ENCODE peak calls at places on chromosomes 4 and X, in six cellular contexts. X, P, R, E, J and K are unnamed samples.
A peak's percentile ranks its signal among the peaks of the same experiment; 100 is the strongest.

GRCh38 chr4:122045533-122045932 is 93.7 kb upstream of the TRPC3 start:
- DNase-seq in X (no peak), P (no peak), R (no peak), E (peak; percentile 3), J (peak; percentile 88), K (no peak)

GRCh38 chr4:53100801-53101581 is 238.9 kb downstream of the RASL11B start:
- DNase-seq in X (no peak), P (no peak), R (no peak), E (no peak), J (peak; percentile 40), K (no peak)

GRCh38 chr4:159540501-159540900 is 437.6 kb downstream of the RAPGEF2 start:
- DNase-seq in X (no peak), P (no peak), R (no peak), E (no peak), J (no peak), K (no peak)

GRCh38 chr4:163111588-163111987 is 55.1 kb downstream of the NAF1 start:
- DNase-seq in X (no peak), P (no peak), R (no peak), E (peak; percentile 2), J (no peak), K (no peak)

GRCh38 chrX:24024819-24025740 is 1.9 kb downstream of the KLHL15 start:
- DNase-seq in X (peak; percentile 71), P (peak; percentile 91), R (peak; percentile 88), E (peak; percentile 91), J (peak; percentile 76), K (peak; percentile 81)

GRCh38 chrX:139932077-139932900 is 564 bp downstream of the ATP11C start:
- DNase-seq in X (peak; percentile 34), P (peak; percentile 35), R (peak; percentile 44), E (peak; percentile 79), J (peak; percentile 35), K (peak; percentile 15)

GRCh38 chrX:108439961-108440696 is 491 bp downstream of the COL4A5 start:
- DNase-seq in X (no peak), P (peak; percentile 20), R (peak; percentile 12), E (no peak), J (no peak), K (no peak)

GRCh38 chr4:41573458-41574129 is 35.6 kb downstream of the LIMCH1 start:
- DNase-seq in X (no peak), P (no peak), R (no peak), E (no peak), J (no peak), K (no peak)

GRCh38 chrX:40542208-40542607 is 38.6 kb upstream of the ATP6AP2 start:
- DNase-seq in X (no peak), P (no peak), R (no peak), E (no peak), J (no peak), K (no peak)

GRCh38 chrX:50813843-50814661 is at the start of gene SHROOM4:
- DNase-seq in X (no peak), P (peak; percentile 20), R (peak; percentile 55), E (peak; percentile 30), J (peak; percentile 41), K (peak; percentile 6)

GRCh38 chrX:7828594-7828993 is 14.4 kb upstream of the VCX start:
- DNase-seq in X (no peak), P (no peak), R (no peak), E (no peak), J (no peak), K (no peak)

GRCh38 chr4:75718529-75718928 is 5.8 kb upstream of the USO1 start:
- DNase-seq in X (no peak), P (no peak), R (no peak), E (no peak), J (peak; percentile 55), K (no peak)

GRCh38 chr4:569958-570667 is 6.0 kb downstream of the TMEM271 start:
- DNase-seq in X (no peak), P (no peak), R (no peak), E (no peak), J (no peak), K (no peak)

GRCh38 chrX:16577483-16578029 is 72.4 kb upstream of the S100G start:
- DNase-seq in X (no peak), P (no peak), R (no peak), E (no peak), J (no peak), K (no peak)

GRCh38 chrX:109952050-109952449 is 50.9 kb upstream of the TMEM164 start:
- DNase-seq in X (no peak), P (no peak), R (no peak), E (no peak), J (peak; percentile 34), K (no peak)

GRCh38 chr4:53702334-53703266 is 111.3 kb upstream of the LNX1 start:
- DNase-seq in X (no peak), P (peak; percentile 80), R (peak; percentile 87), E (peak; percentile 84), J (peak; percentile 52), K (peak; percentile 75)

GRCh38 chrX:11531226-11531625 is 134.5 kb downstream of the ARHGAP6 start:
- DNase-seq in X (no peak), P (no peak), R (no peak), E (no peak), J (no peak), K (no peak)

GRCh38 chr4:111228396-111228795 is 605.5 kb upstream of the PITX2 start:
- DNase-seq in X (no peak), P (no peak), R (no peak), E (no peak), J (no peak), K (no peak)

GRCh38 chr4:39910064-39910463 is 67.6 kb downstream of the PDS5A start:
- DNase-seq in X (no peak), P (no peak), R (no peak), E (no peak), J (no peak), K (no peak)

GRCh38 chr4:88003261-88003660 is 4.2 kb upstream of the PKD2 start:
- DNase-seq in X (no peak), P (no peak), R (no peak), E (no peak), J (peak; percentile 9), K (no peak)

GRCh38 chr4:151676301-151676700 is 84.5 kb downstream of the GATB start:
- DNase-seq in X (no peak), P (no peak), R (no peak), E (no peak), J (peak; percentile 88), K (no peak)

GRCh38 chrX:40544343-40545250 is 36.2 kb upstream of the ATP6AP2 start:
- DNase-seq in X (no peak), P (no peak), R (no peak), E (peak; percentile 50), J (peak; percentile 19), K (no peak)

GRCh38 chrX:34716322-34716721 is 59.2 kb upstream of the TMEM47 start:
- DNase-seq in X (no peak), P (no peak), R (no peak), E (no peak), J (no peak), K (no peak)

GRCh38 chr4:55125763-55126541 is 557 bp upstream of the KDR start:
- DNase-seq in X (no peak), P (peak; percentile 27), R (peak; percentile 13), E (peak; percentile 46), J (peak; percentile 19), K (no peak)

GRCh38 chr4:165678236-165678960 is 194.6 kb upstream of the TLL1 start:
- DNase-seq in X (no peak), P (no peak), R (no peak), E (no peak), J (no peak), K (no peak)

GRCh38 chr4:152778656-152779512 is 646 bp downstream of the TIGD4 start:
- DNase-seq in X (no peak), P (no peak), R (peak; percentile 19), E (peak; percentile 43), J (peak; percentile 30), K (no peak)

GRCh38 chr4:86131456-86131855 is 228.4 kb downstream of the MAPK10 start:
- DNase-seq in X (no peak), P (no peak), R (no peak), E (no peak), J (no peak), K (no peak)
- H3K4me1 ChIP-seq in X (no peaks in the 10 kb centered on the region), P (no peaks in the 10 kb centered on the region), R (no peaks in the 10 kb centered on the region), E (no peaks in the 10 kb centered on the region), J (no peaks in the 10 kb centered on the region), K (no peaks in the 10 kb centered on the region)

DNA sequence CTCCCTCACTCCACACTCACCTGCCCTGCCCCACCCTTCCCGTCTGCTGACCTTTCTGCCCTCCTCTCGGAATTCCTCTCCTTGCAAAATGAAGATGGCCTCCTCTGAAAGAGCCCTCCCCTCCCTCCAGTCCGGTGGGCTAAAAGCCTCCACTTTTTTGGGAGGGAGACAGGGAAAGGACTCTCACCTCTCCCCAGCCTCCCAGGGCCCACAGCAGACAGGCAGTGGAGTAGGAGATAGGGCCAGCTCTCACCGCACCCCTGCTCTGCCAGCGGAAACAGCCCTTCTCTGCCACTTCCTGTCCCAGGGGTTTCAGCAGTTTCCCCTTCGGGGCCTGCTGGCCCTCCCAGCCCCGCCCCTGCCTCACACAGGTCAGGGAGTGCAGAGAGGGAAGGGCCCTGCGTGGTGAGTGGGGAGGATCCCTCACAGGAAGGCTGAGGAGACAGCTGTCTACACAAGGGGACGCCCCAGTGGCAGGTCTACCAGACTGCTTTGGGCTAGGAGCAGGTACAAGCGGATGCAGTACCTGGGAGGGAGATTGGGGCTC is 18.2 kb downstream of the ELF4 start:
- DNase-seq in X (peak; percentile 83), P (no peak), R (peak; percentile 33), E (no peak), J (no peak), K (no peak)
- H3K4me1 ChIP-seq in X (peaks cover 41% of the 10 kb centered on the region), P (no peaks in the 10 kb centered on the region), R (no peaks in the 10 kb centered on the region), E (no peaks in the 10 kb centered on the region), J (no peaks in the 10 kb centered on the region), K (no peaks in the 10 kb centered on the region)

GRCh38 chr4:96969456-96969855 is 1129.6 kb downstream of the PDHA2 start:
- DNase-seq in X (no peak), P (no peak), R (no peak), E (no peak), J (no peak), K (no peak)

GRCh38 chr4:96972920-96973319 is 1133.0 kb downstream of the PDHA2 start:
- DNase-seq in X (no peak), P (no peak), R (no peak), E (no peak), J (no peak), K (no peak)

DNA sequence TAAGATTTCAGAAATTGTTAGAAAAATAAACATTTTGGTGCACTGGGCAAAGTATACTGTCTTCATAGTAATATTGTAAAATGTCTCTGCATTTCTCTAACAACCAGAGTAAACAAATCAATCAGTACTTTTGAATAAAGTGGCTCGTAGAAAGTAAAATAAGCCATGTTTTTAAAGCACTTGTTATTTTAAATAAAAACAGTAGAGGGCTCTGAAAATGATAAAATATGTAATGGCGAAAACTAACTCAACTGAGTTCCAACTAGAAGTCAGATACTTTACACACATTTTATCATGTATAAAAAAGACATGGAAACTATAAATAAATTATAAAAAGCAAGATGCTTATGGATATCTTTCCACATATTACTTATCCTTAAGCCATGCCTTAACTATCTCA is 1134.4 kb downstream of the PDHA2 start:
- DNase-seq in X (no peak), P (no peak), R (no peak), E (no peak), J (no peak), K (no peak)
- H3K4me1 ChIP-seq in X (no peaks in the 10 kb centered on the region), P (no peaks in the 10 kb centered on the region), R (no peaks in the 10 kb centered on the region), E (no peaks in the 10 kb centered on the region), J (no peaks in the 10 kb centered on the region), K (no peaks in the 10 kb centered on the region)

DNA sequence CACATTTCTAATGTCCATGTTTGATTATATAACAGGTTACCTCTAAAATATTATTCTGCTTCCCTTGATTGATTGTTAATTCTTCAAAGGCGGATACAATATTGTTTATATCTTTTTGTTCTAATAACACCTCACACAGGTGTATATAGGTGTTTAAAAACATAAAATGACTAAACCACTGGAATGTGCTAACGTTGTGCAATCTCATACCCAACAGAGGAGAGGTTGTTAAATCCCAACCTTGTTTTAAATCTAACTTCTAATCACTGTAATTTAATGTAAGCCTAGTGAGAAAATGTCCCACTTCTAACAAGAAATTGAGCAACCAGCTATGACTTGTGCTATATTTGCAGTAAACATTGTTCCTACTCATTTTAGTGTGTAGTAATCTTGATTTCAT is 1.3 kb downstream of the ODAM start:
- DNase-seq in X (no peak), P (no peak), R (no peak), E (no peak), J (peak; percentile 2), K (no peak)
- H3K4me1 ChIP-seq in X (no peaks in the 10 kb centered on the region), P (no peaks in the 10 kb centered on the region), R (no peaks in the 10 kb centered on the region), E (no peaks in the 10 kb centered on the region), J (no peaks in the 10 kb centered on the region), K (no peaks in the 10 kb centered on the region)